ENCODE peak calls at places on chromosomes 7 and 10, in nine cellular contexts. P is astrocyte, C is dorsolateral prefrontal cortex, H is stomach, E is A549, Z is BJ, X is fibroblast of mammary gland, K is HCT116, J is cardiac muscle cell. V is an unnamed sample.

GRCh38 chr7:18886801-18887200 is 230.6 kb downstream of the TWIST1 start:
- DNase-seq in P (no peak), C (no peak), H (no peak), E (no peak), Z (no peak), X (no peak), K (no peak), J (no peak), V (no peak)

GRCh38 chr10:46544989-46545791 is 11.3 kb downstream of the GPRIN2 start:
- DNase-seq in P (no peak), C (peak), H (peak), E (peak), Z (no peak), X (no peak), K (peak), J (peak), V (no peak)

GRCh38 chr10:79385392-79385795 is 38.1 kb downstream of the PPIF start:
- DNase-seq in P (no peak), C (no peak), H (no peak), E (no peak), Z (no peak), X (no peak), K (no peak), J (no peak), V (no peak)

GRCh38 chr7:30795161-30795943 is 24.1 kb downstream of the MINDY4 start:
- DNase-seq in P (no peak), C (no peak), H (no peak), E (no peak), Z (no peak), X (no peak), K (peak), J (no peak), V (no peak)

GRCh38 chr7:70775570-70776156 is 356.3 kb upstream of the GALNT17 start:
- DNase-seq in P (peak), C (no peak), H (no peak), E (peak), Z (no peak), X (peak), K (no peak), J (peak), V (no peak)

GRCh38 chr7:28865494-28866257 is 92.5 kb downstream of the TRIL start:
- DNase-seq in P (no peak), C (no peak), H (no peak), E (no peak), Z (peak), X (no peak), K (no peak), J (peak), V (no peak)

GRCh38 chr7:44324204-44325126 is 929 bp downstream of the CAMK2B start:
- DNase-seq in P (no peak), C (no peak), H (no peak), E (no peak), Z (no peak), X (no peak), K (no peak), J (peak), V (no peak)

GRCh38 chr7:113085781-113086390 is 741 bp downstream of the GPR85 start:
- DNase-seq in P (peak), C (peak), H (no peak), E (peak), Z (no peak), X (peak), K (no peak), J (peak), V (no peak)

GRCh38 chr10:10361486-10361885 is 656.2 kb upstream of the CELF2 start:
- DNase-seq in P (no peak), C (no peak), H (no peak), E (no peak), Z (no peak), X (no peak), K (no peak), J (no peak), V (no peak)

GRCh38 chr10:59175538-59176240 is 754 bp upstream of the PHYHIPL start:
- DNase-seq in P (no peak), C (peak), H (no peak), E (peak), Z (no peak), X (no peak), K (no peak), J (no peak), V (no peak)
- H3K4me3 ChIP-seq in P (peak), C (peak), H (peak), E (peak), Z (no peak), X (no peak), K (no peak), J (peak), V (no peak)

DNA sequence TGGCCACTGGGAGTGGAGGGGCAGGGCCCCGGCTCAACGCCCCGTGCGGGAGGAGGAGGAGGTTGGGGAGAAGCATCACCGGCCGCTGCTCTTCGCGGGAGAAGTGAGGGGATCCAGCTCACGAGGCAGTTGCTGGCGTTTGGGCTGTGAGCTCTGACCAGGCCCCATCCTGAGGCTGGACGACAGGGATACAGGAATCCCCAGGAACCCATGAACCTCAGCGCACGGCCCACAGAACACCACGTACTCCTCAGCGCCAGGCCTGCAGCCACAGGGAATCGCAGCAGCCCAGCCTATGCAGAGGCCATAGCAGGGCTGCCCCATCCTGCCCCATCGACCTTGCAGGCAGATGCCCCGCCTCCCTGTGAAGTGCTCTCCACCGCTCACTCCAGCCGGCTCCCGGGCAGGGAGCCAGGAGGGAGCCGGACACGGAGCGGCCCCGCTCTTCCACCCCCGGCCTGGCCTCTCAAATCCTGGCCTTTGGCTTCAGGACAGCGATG is 98.5 kb downstream of the FOXL3 start:
- DNase-seq in P (no peak), C (peak), H (peak), E (no peak), Z (no peak), X (no peak), K (no peak), J (peak), V (no peak)
- TF ChIP-seq CTCF in P (no peak), C (no peak), H (no peak), E (no peak), Z (no peak), X (no peak), K (no peak), J (no peak), V (no peak)

GRCh38 chr7:118863961-118864360 is 639.5 kb downstream of the ANKRD7 start:
- DNase-seq in P (no peak), C (no peak), H (no peak), E (no peak), Z (no peak), X (no peak), K (no peak), J (no peak), V (no peak)

GRCh38 chr7:118855290-118855689 is 630.8 kb downstream of the ANKRD7 start:
- DNase-seq in P (no peak), C (no peak), H (no peak), E (no peak), Z (no peak), X (no peak), K (no peak), J (no peak), V (peak)

GRCh38 chr7:118862733-118863132 is 638.2 kb downstream of the ANKRD7 start:
- DNase-seq in P (no peak), C (no peak), H (no peak), E (no peak), Z (no peak), X (no peak), K (no peak), J (no peak), V (no peak)

GRCh38 chr7:118861581-118861980 is 637.1 kb downstream of the ANKRD7 start:
- DNase-seq in P (no peak), C (no peak), H (no peak), E (no peak), Z (no peak), X (no peak), K (no peak), J (no peak), V (no peak)

DNA sequence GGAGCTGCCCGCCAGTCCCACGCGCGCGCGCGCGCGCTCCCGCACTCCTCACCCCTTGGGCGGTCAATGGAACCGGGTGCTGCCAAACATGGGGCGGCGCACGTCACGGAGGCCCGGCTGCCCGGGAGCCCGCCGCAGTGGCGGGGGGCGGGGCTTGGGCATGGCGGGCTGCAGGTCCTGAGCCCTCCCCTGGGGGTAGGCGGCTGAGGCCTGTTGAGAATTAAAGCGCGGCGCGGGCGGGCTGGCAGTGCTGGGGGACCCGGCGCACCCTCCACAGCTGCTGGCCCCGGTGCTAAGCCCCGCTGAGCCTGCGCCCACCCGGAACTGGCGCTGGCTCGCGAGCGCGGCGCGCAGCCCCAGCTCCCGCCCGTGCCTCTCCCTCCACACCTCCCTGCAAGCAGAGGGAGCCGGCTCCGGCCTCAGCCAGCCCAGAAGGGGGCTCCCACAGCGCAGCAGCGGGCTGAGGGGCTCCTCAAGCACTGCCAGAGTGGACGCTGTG is 634.2 kb downstream of the ANKRD7 start:
- DNase-seq in P (no peak), C (no peak), H (no peak), E (no peak), Z (no peak), X (no peak), K (no peak), J (no peak), V (no peak)
- H3K4me3 ChIP-seq in P (no peak), C (no peak), H (no peak), E (no peak), Z (no peak), X (no peak), K (no peak), J (no peak), V (no peak)

DNA sequence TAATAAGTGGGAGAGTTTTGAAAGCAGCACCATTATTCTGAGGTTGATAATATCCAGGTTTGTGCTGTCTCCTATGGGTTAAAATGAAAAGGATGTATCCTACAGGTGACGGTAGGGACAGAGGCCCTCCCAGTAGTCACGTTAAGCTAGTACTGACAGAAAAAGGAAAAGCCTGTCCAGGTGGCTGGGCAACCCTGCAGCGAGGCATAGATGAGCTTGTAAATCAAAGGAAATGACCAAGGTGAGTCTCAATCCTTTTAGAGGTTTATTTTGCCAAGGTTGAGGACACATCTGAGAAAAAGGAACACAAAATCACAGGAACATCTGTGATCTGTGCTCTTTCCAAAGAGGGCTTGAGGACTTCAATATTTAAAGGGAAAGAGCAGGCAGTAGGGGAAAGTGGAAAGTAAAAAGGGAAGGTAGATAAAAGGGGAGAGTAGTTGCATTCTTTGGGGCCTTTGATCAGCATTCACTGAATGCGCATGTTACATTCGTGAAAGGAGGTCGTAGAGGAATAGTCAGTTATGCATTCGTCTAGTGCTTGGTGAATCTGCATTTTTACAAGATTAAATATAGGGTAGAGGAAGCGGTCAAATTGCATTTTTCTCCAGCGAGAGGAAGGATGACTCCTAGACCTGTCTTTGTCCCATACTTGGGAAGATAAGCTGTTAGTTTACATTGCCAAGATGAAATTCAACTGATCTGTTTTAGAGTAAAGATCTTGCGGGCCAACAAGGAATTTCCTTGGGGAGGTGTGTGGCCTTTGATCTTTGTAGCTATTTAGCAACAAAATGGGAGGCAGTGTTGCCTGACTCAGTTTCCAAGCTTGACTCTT is 899 bp upstream of the GSTO1 start:
- DNase-seq in P (no peak), C (no peak), H (no peak), E (no peak), Z (no peak), X (peak), K (no peak), J (no peak), V (no peak)
- TF ChIP-seq CTCF in P (no peak), C (no peak), H (no peak), E (no peak), Z (no peak), X (no peak), K (no peak), J (no peak), V (no peak)

GRCh38 chr7:24769863-24770262 is 12.6 kb upstream of the GSDME start:
- DNase-seq in P (no peak), C (no peak), H (no peak), E (no peak), Z (no peak), X (no peak), K (no peak), J (no peak), V (peak)
- H3K4me3 ChIP-seq in P (no peak), C (no peak), H (no peak), E (no peak), Z (no peak), X (no peak), K (no peak), J (no peak), V (no peak)

DNA sequence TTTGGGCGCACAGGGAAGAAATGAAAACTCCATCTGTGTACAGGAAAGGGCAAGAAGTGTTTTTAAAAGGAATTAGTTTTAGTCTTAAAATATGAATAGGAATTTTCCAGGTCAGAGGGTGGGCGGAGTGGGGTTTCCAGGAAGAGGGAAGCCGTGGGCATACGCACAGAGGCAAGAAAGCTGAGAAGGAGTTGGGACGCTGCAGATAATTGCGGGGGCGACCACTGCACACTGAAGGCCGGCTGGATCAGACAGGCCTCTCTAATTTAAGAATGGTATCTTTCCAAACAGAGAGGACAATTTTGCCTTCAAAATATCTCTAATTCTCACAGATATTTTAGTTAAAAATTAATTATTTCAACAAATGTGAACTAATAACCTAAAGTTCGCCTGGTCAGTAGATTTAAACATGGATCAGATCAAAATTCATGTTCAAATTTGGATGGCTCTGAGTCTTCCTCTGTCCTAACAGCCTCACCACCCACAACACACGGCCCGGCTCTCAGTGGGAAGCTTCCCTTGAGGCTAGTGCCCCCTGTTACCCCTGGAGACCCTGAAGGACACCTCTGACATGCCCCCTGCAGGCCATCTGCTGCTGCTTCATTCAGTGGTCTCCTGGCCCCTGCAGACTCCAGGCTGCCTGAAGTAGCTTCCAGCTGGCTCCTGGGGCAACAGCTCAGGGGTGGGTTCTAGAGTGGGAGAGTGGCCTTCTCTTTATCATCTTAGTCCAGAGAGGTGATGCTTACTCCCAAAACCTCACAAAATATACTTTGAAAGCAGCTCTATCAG is 189.3 kb upstream of the INHBA start:
- DNase-seq in P (no peak), C (no peak), H (no peak), E (no peak), Z (no peak), X (no peak), K (no peak), J (no peak), V (no peak)
- TF ChIP-seq CTCF in P (no peak), C (no peak), H (no peak), E (no peak), Z (no peak), X (no peak), K (peak), J (no peak), V (no peak)

DNA sequence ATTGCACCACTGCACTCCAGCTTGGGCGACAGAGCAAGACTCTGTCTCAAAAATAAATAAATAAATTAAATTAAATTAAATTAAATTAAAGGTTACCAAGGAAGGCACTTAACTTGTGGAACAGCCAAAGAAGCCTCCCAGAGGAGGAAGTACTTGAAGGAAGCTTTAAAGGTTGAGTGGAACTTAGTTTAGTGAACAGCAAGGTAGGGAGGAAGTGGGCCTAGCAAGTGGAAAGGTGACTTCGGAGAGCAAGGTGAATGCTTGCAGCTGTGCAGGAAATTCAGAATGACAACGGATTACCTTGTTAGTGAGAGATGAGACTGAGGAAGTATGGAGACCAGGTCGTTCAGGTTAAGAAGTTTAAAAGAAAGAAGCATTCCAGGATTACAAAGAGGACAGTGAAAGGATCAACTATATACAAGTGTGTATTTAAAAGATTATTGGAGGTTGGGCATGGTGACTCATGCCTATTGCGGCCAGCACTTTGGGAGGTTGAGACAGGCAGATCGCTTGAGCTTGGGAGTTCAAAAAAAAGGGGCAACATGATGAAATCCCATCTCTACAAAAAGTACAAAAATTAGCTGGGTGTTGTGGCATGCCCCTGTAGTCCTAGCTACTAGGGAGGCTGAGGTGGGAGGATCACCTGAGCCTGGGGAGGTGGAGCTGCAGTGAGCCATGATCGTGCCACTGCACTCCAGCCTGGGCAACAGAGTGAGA is 12.8 kb upstream of the RPEL1 start:
- DNase-seq in P (peak), C (no peak), H (no peak), E (peak), Z (no peak), X (peak), K (peak), J (peak), V (no peak)
- H3K4me3 ChIP-seq in P (no peak), C (no peak), H (no peak), E (no peak), Z (no peak), X (no peak), K (no peak), J (no peak), V (no peak)

GRCh38 chr7:121337398-121337797 is 8.6 kb downstream of the WNT16 start:
- DNase-seq in P (no peak), C (no peak), H (no peak), E (no peak), Z (no peak), X (no peak), K (no peak), J (peak), V (no peak)
- TF ChIP-seq CTCF in P (peak), C (no peak), H (no peak), E (peak), Z (no peak), X (peak), K (no peak), J (peak), V (peak)